ENCODE peak calls at places on chromosome 6, in five cellular contexts. Z is cardiac muscle cell; C is OCI-LY7; V is tibial nerve; L is CD8-positive, alpha-beta T cell. W is an unnamed sample. For H3K4me1 and H3K36me3, the result is how much of the 10 kb centered on the place peaks cover.

GRCh38 chr6:157800420-157801237 is 22.4 kb upstream of the SNX9 start:
- DNase-seq in Z (no peak), C (no peak), V (no peak), L (no peak), W (no peak)

GRCh38 chr6:45441811-45442453 is 64.2 kb upstream of the SUPT3H start:
- DNase-seq in Z (no peak), C (no peak), V (no peak), L (no peak), W (no peak)

GRCh38 chr6:159053781-159054398 is 9.1 kb upstream of the TAGAP start:
- DNase-seq in Z (no peak), C (no peak), V (no peak), L (no peak), W (no peak)

GRCh38 chr6:115514656-115515055 is 546.0 kb downstream of the FRK start:
- DNase-seq in Z (no peak), C (no peak), V (no peak), L (no peak), W (no peak)

GRCh38 chr6:221531-222349 is 70.5 kb upstream of the DUSP22 start:
- DNase-seq in Z (no peak), C (no peak), V (no peak), L (no peak), W (no peak)

GRCh38 chr6:31272431-31272830 is 539 bp upstream of the HLA-C start:
- DNase-seq in Z (peak), C (peak), V (no peak), L (no peak), W (no peak)

GRCh38 chr6:2626381-2626780 is 124.3 kb downstream of the MYLK4 start:
- DNase-seq in Z (no peak), C (no peak), V (no peak), L (no peak), W (no peak)

GRCh38 chr6:159941286-159942113 is 27.4 kb upstream of the IGF2R start:
- DNase-seq in Z (peak), C (peak), V (no peak), L (no peak), W (peak)

GRCh38 chr6:100491947-100492670 is 27.4 kb upstream of the SIM1 start:
- DNase-seq in Z (no peak), C (peak), V (no peak), L (no peak), W (no peak)

GRCh38 chr6:56851104-56851503 is 103.8 kb upstream of the BEND6 start:
- DNase-seq in Z (no peak), C (no peak), V (no peak), L (no peak), W (no peak)

GRCh38 chr6:4660377-4661321 is 115.6 kb upstream of the CDYL start:
- DNase-seq in Z (no peak), C (no peak), V (no peak), L (no peak), W (no peak)

GRCh38 chr6:45709834-45710233 is 305.8 kb downstream of the CLIC5 start:
- DNase-seq in Z (no peak), C (no peak), V (no peak), L (no peak), W (no peak)

GRCh38 chr6:9437836-9438235 is 977.0 kb downstream of the TFAP2A start:
- DNase-seq in Z (no peak), C (no peak), V (no peak), L (no peak), W (no peak)

GRCh38 chr6:56756219-56756789 is 113.6 kb upstream of the DST start:
- DNase-seq in Z (no peak), C (no peak), V (no peak), L (no peak), W (no peak)

GRCh38 chr6:90492798-90493197 is 94.1 kb downstream of the MAP3K7 start:
- DNase-seq in Z (no peak), C (no peak), V (no peak), L (no peak), W (no peak)

GRCh38 chr6:18368277-18369105 is 18.7 kb upstream of the RNF144B start:
- DNase-seq in Z (no peak), C (no peak), V (no peak), L (no peak), W (no peak)

GRCh38 chr6:68082086-68082485 is 553.0 kb upstream of the ADGRB3 start:
- DNase-seq in Z (no peak), C (no peak), V (no peak), L (no peak), W (no peak)

GRCh38 chr6:52552278-52552643 is 24.6 kb downstream of the TRAM2 start:
- DNase-seq in Z (no peak), C (peak), V (no peak), L (no peak), W (no peak)

GRCh38 chr6:30508890-30509736 is 19.8 kb downstream of the HLA-E start:
- DNase-seq in Z (no peak), C (peak), V (no peak), L (no peak), W (no peak)

GRCh38 chr6:101544286-101544685 is 150.8 kb downstream of the GRIK2 start:
- DNase-seq in Z (no peak), C (no peak), V (no peak), L (no peak), W (no peak)

GRCh38 chr6:19465240-19465639 is 371.9 kb upstream of the ID4 start:
- DNase-seq in Z (no peak), C (no peak), V (no peak), L (no peak), W (no peak)

GRCh38 chr6:43796910-43797890 is 27.2 kb downstream of the VEGFA start:
- DNase-seq in Z (peak), C (no peak), V (no peak), L (no peak), W (no peak)

GRCh38 chr6:163860194-163861081 is 445.9 kb downstream of the QKI start:
- DNase-seq in Z (peak), C (no peak), V (no peak), L (no peak), W (peak)

GRCh38 chr6:136711644-136712043 is 80.6 kb downstream of the MAP3K5 start:
- DNase-seq in Z (no peak), C (no peak), V (no peak), L (no peak), W (no peak)

GRCh38 chr6:153301602-153302001 is 170.5 kb upstream of the RGS17 start:
- DNase-seq in Z (no peak), C (no peak), V (no peak), L (no peak), W (no peak)

GRCh38 chr6:91653954-91654843 is 1067.3 kb upstream of the MAP3K7 start:
- DNase-seq in Z (no peak), C (no peak), V (no peak), L (no peak), W (no peak)

GRCh38 chr6:157537518-157537917 is 156.5 kb downstream of the ZDHHC14 start:
- DNase-seq in Z (no peak), C (no peak), V (no peak), L (no peak), W (no peak)

GRCh38 chr6:122476131-122476530 is 4.5 kb upstream of the SERINC1 start:
- DNase-seq in Z (peak), C (peak), V (no peak), L (no peak), W (no peak)

GRCh38 chr6:89379281-89379680 is 26.8 kb upstream of the UBE2J1 start:
- DNase-seq in Z (no peak), C (peak), V (no peak), L (no peak), W (no peak)

GRCh38 chr6:27078734-27079357 is 168.7 kb upstream of the PRSS16 start:
- DNase-seq in Z (peak), C (peak), V (no peak), L (peak), W (peak)

GRCh38 chr6:109864050-109864449 is 114.1 kb upstream of the GPR6 start:
- DNase-seq in Z (no peak), C (no peak), V (no peak), L (no peak), W (no peak)

GRCh38 chr6:157298325-157298724 is 25.0 kb downstream of the TMEM242 start:
- DNase-seq in Z (no peak), C (no peak), V (no peak), L (no peak), W (no peak)

GRCh38 chr6:21496749-21497148 is 96.8 kb upstream of the SOX4 start:
- DNase-seq in Z (no peak), C (no peak), V (no peak), L (no peak), W (no peak)

GRCh38 chr6:121549741-121550140 is 114.3 kb downstream of the GJA1 start:
- DNase-seq in Z (no peak), C (no peak), V (no peak), L (no peak), W (peak)

GRCh38 chr6:152308306-152308705 is 328.9 kb downstream of the SYNE1 start:
- DNase-seq in Z (no peak), C (no peak), V (no peak), L (no peak), W (no peak)

GRCh38 chr6:101195581-101195980 is 197.9 kb upstream of the GRIK2 start:
- DNase-seq in Z (no peak), C (no peak), V (no peak), L (no peak), W (peak)

GRCh38 chr6:28682542-28682941 is 156.9 kb downstream of the GPX5 start:
- DNase-seq in Z (no peak), C (peak), V (no peak), L (no peak), W (no peak)

GRCh38 chr6:16625319-16626240 is 135.7 kb downstream of the ATXN1 start:
- DNase-seq in Z (no peak), C (no peak), V (no peak), L (no peak), W (no peak)

GRCh38 chr6:36938536-36938935 is 16.0 kb upstream of the PI16 start:
- DNase-seq in Z (no peak), C (no peak), V (no peak), L (no peak), W (no peak)

GRCh38 chr6:36944650-36945049 is 9.9 kb upstream of the PI16 start:
- DNase-seq in Z (no peak), C (no peak), V (no peak), L (no peak), W (no peak)

GRCh38 chr6:36937896-36938295 is 16.6 kb upstream of the PI16 start:
- DNase-seq in Z (no peak), C (no peak), V (no peak), L (no peak), W (no peak)

GRCh38 chr6:36936824-36937223 is 17.7 kb upstream of the PI16 start:
- DNase-seq in Z (no peak), C (no peak), V (no peak), L (no peak), W (no peak)

GRCh38 chr6:36940027-36940426 is 14.5 kb upstream of the PI16 start:
- DNase-seq in Z (no peak), C (no peak), V (no peak), L (no peak), W (no peak)
- H3K4me1 ChIP-seq in Z (under half), C (under half), V (under half), L (under half), W (under half)

DNA sequence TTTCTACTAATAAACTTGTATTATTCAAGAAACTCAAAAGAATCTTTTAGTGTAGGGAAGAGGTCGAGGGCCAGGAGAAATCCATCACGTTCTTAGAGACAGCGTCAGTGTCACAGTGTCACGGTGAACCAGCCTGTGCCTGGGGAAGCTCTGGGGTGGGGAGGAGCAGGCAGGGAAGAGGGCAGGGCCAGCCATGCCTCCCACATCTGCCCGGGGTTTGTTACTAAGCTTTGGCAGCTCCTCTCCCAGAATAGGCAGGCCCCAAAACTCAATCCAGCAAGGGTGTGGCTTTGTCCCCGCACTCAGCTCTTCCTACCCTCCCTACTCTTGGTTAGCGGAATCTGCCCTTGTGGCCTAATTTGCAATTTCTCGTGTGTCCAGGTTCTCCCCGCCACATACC is 72.9 kb downstream of the TCP11 start:
- DNase-seq in Z (no peak), C (no peak), V (no peak), L (no peak), W (no peak)
- H3K27ac ChIP-seq in Z (peak), C (no peak), V (peak), L (no peak), W (no peak)

GRCh38 chr6:144471986-144472385 is 186.9 kb downstream of the UTRN start:
- DNase-seq in Z (no peak), C (no peak), V (no peak), L (no peak), W (no peak)

GRCh38 chr6:144477396-144477795 is 192.3 kb downstream of the UTRN start:
- DNase-seq in Z (no peak), C (no peak), V (no peak), L (no peak), W (no peak)

GRCh38 chr6:144476286-144476685 is 191.2 kb downstream of the UTRN start:
- DNase-seq in Z (no peak), C (no peak), V (no peak), L (no peak), W (no peak)

GRCh38 chr6:144474290-144474689 is 189.2 kb downstream of the UTRN start:
- DNase-seq in Z (no peak), C (no peak), V (no peak), L (no peak), W (no peak)

DNA sequence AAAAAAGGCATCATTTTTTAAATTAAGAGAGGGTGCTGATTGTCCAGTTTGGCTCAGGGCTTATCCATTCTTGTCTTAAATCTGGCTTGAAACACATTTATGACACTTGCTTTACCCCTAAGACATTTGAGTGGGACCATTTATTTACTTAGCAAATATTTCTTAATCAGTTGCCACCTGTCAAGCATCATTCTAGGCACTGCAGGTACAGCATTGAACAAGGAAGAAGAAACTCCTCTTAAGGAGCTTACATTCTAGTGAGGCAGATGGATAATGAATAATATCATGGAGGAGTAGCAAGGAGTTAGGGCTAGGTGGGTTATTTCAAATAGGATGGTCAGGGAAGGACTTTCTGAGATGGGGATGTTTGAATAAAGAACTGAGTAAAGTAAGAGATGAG is 189.8 kb downstream of the UTRN start:
- DNase-seq in Z (no peak), C (no peak), V (no peak), L (no peak), W (no peak)
- H3K36me3 ChIP-seq in Z (under half), C (under half), V (under half), L (under half), W (half or more)

DNA sequence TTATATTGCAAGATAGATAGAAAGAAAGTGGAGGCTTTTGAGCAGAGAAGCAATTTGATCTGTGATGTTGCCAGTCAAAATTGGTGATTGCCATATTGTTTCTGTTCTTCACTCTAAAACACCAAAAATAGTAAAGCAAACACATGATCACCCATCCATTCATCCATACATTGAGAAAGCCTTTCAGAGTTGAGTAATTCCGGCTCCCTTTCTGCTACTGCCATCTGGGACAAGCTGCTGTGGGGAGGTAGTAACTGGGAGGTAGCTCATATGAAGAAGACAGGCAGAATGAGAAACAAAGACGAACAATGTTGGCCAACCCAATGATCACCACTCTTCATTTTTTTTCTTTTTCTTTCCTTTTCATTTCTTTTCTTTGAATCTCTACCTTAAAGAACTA is 51.1 kb upstream of the HBS1L start:
- DNase-seq in Z (no peak), C (peak), V (no peak), L (no peak), W (no peak)
- H3K4me1 ChIP-seq in Z (under half), C (under half), V (under half), L (under half), W (under half)

GRCh38 chr6:169212897-169213813 is 40.5 kb downstream of the THBS2 start:
- DNase-seq in Z (peak), C (peak), V (peak), L (peak), W (peak)

GRCh38 chr6:169213814-169214520 is 39.7 kb downstream of the THBS2 start:
- DNase-seq in Z (no peak), C (no peak), V (no peak), L (no peak), W (peak)

GRCh38 chr6:169211881-169212280 is 41.8 kb downstream of the THBS2 start:
- DNase-seq in Z (no peak), C (no peak), V (no peak), L (no peak), W (no peak)

GRCh38 chr6:169210611-169211010 is 43.0 kb downstream of the THBS2 start:
- DNase-seq in Z (no peak), C (no peak), V (no peak), L (no peak), W (no peak)

GRCh38 chr6:169212436-169212835 is 41.2 kb downstream of the THBS2 start:
- DNase-seq in Z (no peak), C (no peak), V (no peak), L (no peak), W (no peak)
- H3K27ac ChIP-seq in Z (no peak), C (no peak), V (peak), L (no peak), W (peak)

GRCh38 chr6:33688451-33689147 is 22.9 kb downstream of the UQCC2 start:
- DNase-seq in Z (no peak), C (no peak), V (no peak), L (no peak), W (no peak)

GRCh38 chr6:33686225-33686742 is 25.2 kb downstream of the UQCC2 start:
- DNase-seq in Z (no peak), C (no peak), V (no peak), L (no peak), W (no peak)

GRCh38 chr6:33688006-33688405 is 23.5 kb downstream of the UQCC2 start:
- DNase-seq in Z (no peak), C (no peak), V (no peak), L (no peak), W (no peak)

GRCh38 chr6:33685411-33686224 is 25.9 kb downstream of the UQCC2 start:
- DNase-seq in Z (no peak), C (no peak), V (no peak), L (no peak), W (no peak)

GRCh38 chr6:33686981-33687975 is 24.2 kb downstream of the UQCC2 start:
- DNase-seq in Z (no peak), C (no peak), V (no peak), L (no peak), W (no peak)
- H3K36me3 ChIP-seq in Z (under half), C (half or more), V (under half), L (half or more), W (half or more)

GRCh38 chr6:105873256-105873704 is 212.9 kb upstream of the PRDM1 start:
- DNase-seq in Z (no peak), C (no peak), V (no peak), L (no peak), W (no peak)
- H3K4me1 ChIP-seq in Z (under half), C (half or more), V (under half), L (under half), W (under half)

DNA sequence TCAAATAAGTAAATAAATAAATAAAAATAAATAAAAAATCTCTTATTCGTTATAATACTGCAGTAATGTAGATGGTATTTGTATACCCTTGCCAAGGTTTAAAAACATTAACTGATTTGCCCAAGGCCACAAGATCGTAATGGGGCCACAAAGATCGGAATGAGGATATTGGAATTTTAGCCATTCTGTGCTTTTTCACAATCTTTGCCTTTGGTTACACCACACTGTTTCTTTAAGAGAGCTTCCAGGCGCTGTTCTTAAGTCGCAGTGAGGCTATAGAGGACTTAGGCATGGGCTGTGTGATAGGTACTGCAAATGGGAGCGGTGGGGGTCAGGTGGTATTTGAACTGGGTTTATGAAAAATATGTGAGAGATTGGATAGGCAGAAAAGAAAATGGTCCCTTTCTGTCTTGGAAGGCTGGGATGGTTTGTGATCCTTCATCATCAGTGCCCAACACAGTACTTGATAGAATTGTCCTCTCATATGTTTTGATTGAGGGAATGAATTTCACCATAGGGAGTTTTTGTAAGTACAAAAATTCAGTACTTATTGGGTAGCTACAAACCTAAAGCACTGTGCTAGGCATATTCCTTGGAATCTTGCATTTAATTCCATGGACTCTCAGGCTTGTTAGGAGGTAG is 1.4 kb downstream of the NUS1 start:
- DNase-seq in Z (no peak), C (no peak), V (no peak), L (no peak), W (no peak)
- H3K27ac ChIP-seq in Z (no peak), C (no peak), V (no peak), L (no peak), W (no peak)